ENCODE peak calls at places on chromosomes 11 and 22, in seven cellular contexts. S is H9, T is osteoblast, I is endodermal cell, J is sigmoid colon, V is transverse colon, W is AG04450. B is an unnamed sample.

GRCh38 chr11:19382131-19382611 is 141.4 kb upstream of the E2F8 start:
- DNase-seq in I (no peak), V (no peak), W (no peak), T (no peak), J (no peak), S (no peak), B (no peak)

GRCh38 chr22:48090332-48090672 is 1327.9 kb downstream of the TBC1D22A start:
- DNase-seq in S (no peak), J (no peak), T (no peak), W (no peak), I (no peak), V (no peak), B (no peak)

GRCh38 chr11:77249427-77249826 is 52.1 kb downstream of the GDPD4 start:
- DNase-seq in J (no peak), V (no peak), S (no peak), T (no peak), I (no peak), W (no peak), B (no peak)

GRCh38 chr11:67472882-67473281 is 3.8 kb upstream of the TMEM134 start:
- DNase-seq in I (peak; percentile 45), T (no peak), W (no peak), V (no peak), J (no peak), S (no peak), B (no peak)

GRCh38 chr11:15471028-15471708 is 356.4 kb downstream of the INSC start:
- DNase-seq in V (peak; percentile 45), S (no peak), T (no peak), J (no peak), W (no peak), I (no peak), B (no peak)

GRCh38 chr11:28521075-28521474 is 412.9 kb downstream of the METTL15 start:
- DNase-seq in J (no peak), T (no peak), W (no peak), S (no peak), I (no peak), V (no peak), B (no peak)

GRCh38 chr11:59171508-59172322 is at the start of gene DTX4:
- DNase-seq in T (peak; percentile 95), S (peak; percentile 94), W (peak; percentile 76), J (peak; percentile 96), I (peak; percentile 98), V (peak; percentile 95), B (peak; percentile 91)

GRCh38 chr11:69076129-69076791 is 27.5 kb downstream of the TPCN2 start:
- DNase-seq in I (no peak), W (peak; percentile 3), S (no peak), J (no peak), V (no peak), T (no peak), B (no peak)

GRCh38 chr11:104594228-104594958 is 303.9 kb downstream of the CASP12 start:
- DNase-seq in J (no peak), S (no peak), I (no peak), V (no peak), T (no peak), W (no peak), B (no peak)

GRCh38 chr22:29470159-29470855 is 9.7 kb upstream of the NEFH start:
- DNase-seq in S (peak; percentile 92), J (peak; percentile 72), V (peak; percentile 82), T (peak; percentile 96), I (peak; percentile 98), W (no peak), B (peak; percentile 47)

GRCh38 chr11:130849215-130849568 is 67.1 kb downstream of the SNX19 start:
- DNase-seq in W (no peak), V (no peak), S (no peak), T (peak; percentile 83), J (no peak), I (no peak), B (no peak)

GRCh38 chr11:88972210-88972609 is 93.6 kb downstream of the GRM5 start:
- DNase-seq in J (no peak), V (no peak), T (no peak), W (no peak), I (no peak), S (no peak), B (no peak)

GRCh38 chr22:46122511-46122971 is 27.8 kb upstream of the PPARA start:
- DNase-seq in V (peak; percentile 78), I (peak; percentile 89), T (peak; percentile 98), S (peak; percentile 72), W (no peak), J (peak; percentile 88), B (peak; percentile 73)

GRCh38 chr11:1230456-1231395 is 7.9 kb downstream of the MUC5B start:
- DNase-seq in J (peak; percentile 64), S (peak; percentile 41), V (peak; percentile 8), W (no peak), T (peak; percentile 90), I (peak; percentile 59), B (no peak)

GRCh38 chr11:107999759-108000455 is 8.8 kb upstream of the CUL5 start:
- DNase-seq in I (peak; percentile 91), S (peak; percentile 85), W (no peak), T (peak; percentile 70), V (no peak), J (no peak), B (peak; percentile 6)

GRCh38 chr11:120431633-120432032 is 79.9 kb upstream of the GRIK4 start:
- DNase-seq in T (no peak), S (peak; percentile 33), V (no peak), J (no peak), W (peak; percentile 13), I (peak; percentile 51), B (no peak)

GRCh38 chr11:65415499-65416340 is 6.9 kb upstream of the NEAT1 start:
- DNase-seq in S (peak; percentile 34), W (no peak), I (peak; percentile 54), J (peak; percentile 71), T (peak; percentile 77), V (peak; percentile 8), B (no peak)
- H3K27ac ChIP-seq in S (no peak overlapping the region), W (no peak overlapping the region), I (no peak overlapping the region), J (peak overlapping the region; percentile 99), T (peak overlapping the region; percentile 100), V (peak overlapping the region; percentile 100), B (no peak overlapping the region)

GRCh38 chr11:26331911-26332571 is at the start of gene ANO3:
- DNase-seq in I (peak; percentile 97), W (peak; percentile 50), J (peak; percentile 79), S (peak; percentile 97), V (peak; percentile 24), T (peak; percentile 81), B (no peak)
- TF ChIP-seq CTCF in I (peak; percentile 84), W (peak; percentile 75), J (no peak), S (peak; percentile 78), V (peak; percentile 25), T (peak; percentile 38), B (no peak)

DNA sequence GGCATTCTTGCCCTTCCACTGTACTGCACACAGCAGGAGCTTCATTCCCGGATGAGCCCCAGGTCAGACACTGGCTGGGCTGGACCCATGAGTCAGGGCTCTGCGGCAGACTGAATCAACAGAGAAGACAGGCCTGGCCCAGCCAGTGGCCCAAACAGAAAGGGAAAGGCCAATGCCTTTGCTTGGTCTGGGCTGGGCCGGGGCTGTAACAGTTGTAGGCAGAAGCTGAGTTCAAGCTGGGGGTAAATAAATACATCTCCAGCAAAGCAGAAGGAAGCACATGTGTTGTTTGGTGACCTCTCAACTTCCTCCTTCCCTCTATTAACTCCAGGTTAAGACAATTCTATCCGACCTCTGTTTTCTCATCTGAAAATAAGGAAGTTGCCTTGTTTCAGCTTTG is 1.8 kb upstream of the SMIM35 start:
- DNase-seq in J (no peak), T (no peak), W (no peak), I (no peak), S (no peak), V (peak; percentile 63), B (no peak)
- H3K9me3 ChIP-seq in J (no peaks in the 10 kb centered on the region), T (no peaks in the 10 kb centered on the region), W (peaks cover 5% of the 10 kb centered on the region), I (peaks cover 8% of the 10 kb centered on the region), S (no peaks in the 10 kb centered on the region), V (no peaks in the 10 kb centered on the region), B (no peaks in the 10 kb centered on the region)

GRCh38 chr11:63910605-63911195 is 6.3 kb downstream of the RCOR2 start:
- DNase-seq in S (no peak), W (no peak), V (no peak), I (no peak), J (no peak), T (peak; percentile 87), B (no peak)

GRCh38 chr11:63911440-63911839 is 5.5 kb downstream of the RCOR2 start:
- DNase-seq in J (no peak), I (peak; percentile 58), V (no peak), T (peak; percentile 49), W (no peak), S (peak; percentile 48), B (no peak)

GRCh38 chr11:63907808-63908530 is 9.0 kb downstream of the RCOR2 start:
- DNase-seq in V (no peak), W (no peak), T (peak; percentile 88), S (peak; percentile 79), I (peak; percentile 83), J (no peak), B (no peak)

GRCh38 chr11:63908631-63909491 is 8.1 kb downstream of the RCOR2 start:
- DNase-seq in I (peak; percentile 50), W (no peak), J (no peak), T (peak; percentile 86), S (no peak), V (no peak), B (no peak)

GRCh38 chr11:63909621-63910506 is 7.1 kb downstream of the RCOR2 start:
- DNase-seq in J (no peak), V (no peak), T (peak; percentile 87), S (peak; percentile 77), I (peak; percentile 78), W (no peak), B (no peak)
- H3K27ac ChIP-seq in J (peak overlapping the region; percentile 52), V (no peak overlapping the region), T (no peak overlapping the region), S (no peak overlapping the region), I (peak overlapping the region; percentile 78), W (no peak overlapping the region), B (no peak overlapping the region)

DNA sequence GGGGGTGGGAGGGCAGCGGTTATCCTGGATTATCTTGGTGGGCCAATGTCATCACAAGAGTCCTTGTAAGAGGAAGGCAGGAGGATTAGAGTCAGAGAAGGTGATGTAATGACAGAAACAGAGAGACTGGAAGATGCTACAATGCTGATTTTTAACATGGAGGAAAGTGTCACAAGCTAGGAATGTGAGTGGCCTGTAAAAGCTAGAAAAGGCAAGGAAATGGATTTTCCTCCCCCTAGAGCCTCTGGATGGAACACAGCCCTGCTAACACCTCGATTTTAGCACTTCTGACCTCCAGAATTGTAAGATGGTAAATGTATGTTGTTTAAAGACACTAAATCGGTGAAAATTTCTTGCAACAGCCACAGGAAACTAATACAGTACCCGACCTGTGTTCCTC is 109.3 kb downstream of the MN1 start:
- DNase-seq in T (no peak), S (no peak), W (no peak), V (no peak), J (no peak), I (no peak), B (no peak)
- TF ChIP-seq CTCF in T (peak; percentile 17), S (peak; percentile 17), W (no peak), V (no peak), J (no peak), I (peak; percentile 41), B (no peak)

GRCh38 chr11:96948066-96948465 is 558.3 kb downstream of the JRKL start:
- DNase-seq in S (no peak), T (no peak), I (no peak), V (no peak), W (no peak), J (no peak), B (no peak)
- H3K9me3 ChIP-seq in S (no peaks in the 10 kb centered on the region), T (no peaks in the 10 kb centered on the region), I (no peaks in the 10 kb centered on the region), V (no peaks in the 10 kb centered on the region), W (no peaks in the 10 kb centered on the region), J (no peaks in the 10 kb centered on the region), B (no peaks in the 10 kb centered on the region)

GRCh38 chr11:66317766-66318575 is 1.1 kb upstream of the CD248 start:
- DNase-seq in I (peak; percentile 78), J (peak; percentile 91), W (peak; percentile 74), S (peak; percentile 66), V (peak; percentile 47), T (peak; percentile 88), B (peak; percentile 79)
- H3K27ac ChIP-seq in I (peak overlapping the region; percentile 55), J (peak overlapping the region; percentile 86), W (peak overlapping the region; percentile 99), S (no peak overlapping the region), V (peak overlapping the region; percentile 95), T (peak overlapping the region; percentile 97), B (peak overlapping the region; percentile 92)

B was measured in CD8-positive, alpha-beta T cell.